ENCODE peak calls at places on chromosomes 13 and 19, in five cellular contexts. R is ovary, L is left ventricle myocardium inferior, A is transverse colon, P is K562. V is an unnamed sample.

GRCh38 chr13:98328511-98328910 is 151.4 kb upstream of the RNF113B start:
- DNase-seq in A (no peak), L (no peak), R (no peak), P (no peak), V (no peak)

GRCh38 chr13:64278493-64278892 is 2862.8 kb upstream of the PCDH20 start:
- DNase-seq in L (no peak), A (no peak), R (no peak), P (no peak), V (peak; percentile 5)

GRCh38 chr13:50713849-50714248 is 129.6 kb downstream of the DLEU7 start:
- DNase-seq in R (no peak), A (peak; percentile 8), P (no peak), L (no peak), V (peak; percentile 76)

GRCh38 chr19:318509-318774 is 26.2 kb downstream of the MIER2 start:
- DNase-seq in P (no peak), A (no peak), R (no peak), L (no peak), V (no peak)

GRCh38 chr13:35164324-35164932 is 222.4 kb downstream of the NBEA start:
- DNase-seq in P (peak; percentile 15), A (no peak), L (no peak), R (no peak), V (no peak)

GRCh38 chr13:42418184-42418583 is 146.2 kb downstream of the AKAP11 start:
- DNase-seq in R (no peak), P (no peak), A (no peak), L (no peak), V (no peak)

GRCh38 chr19:6720369-6721112 is at the start of gene C3:
- DNase-seq in P (no peak), R (peak; percentile 78), A (no peak), L (peak; percentile 62), V (no peak)

GRCh38 chr19:16378291-16378889 is 53.8 kb downstream of the KLF2 start:
- DNase-seq in P (no peak), L (no peak), R (no peak), A (no peak), V (no peak)

GRCh38 chr13:39402221-39402620 is 200.8 kb downstream of the LHFPL6 start:
- DNase-seq in A (no peak), P (no peak), L (no peak), R (no peak), V (no peak)

DNA sequence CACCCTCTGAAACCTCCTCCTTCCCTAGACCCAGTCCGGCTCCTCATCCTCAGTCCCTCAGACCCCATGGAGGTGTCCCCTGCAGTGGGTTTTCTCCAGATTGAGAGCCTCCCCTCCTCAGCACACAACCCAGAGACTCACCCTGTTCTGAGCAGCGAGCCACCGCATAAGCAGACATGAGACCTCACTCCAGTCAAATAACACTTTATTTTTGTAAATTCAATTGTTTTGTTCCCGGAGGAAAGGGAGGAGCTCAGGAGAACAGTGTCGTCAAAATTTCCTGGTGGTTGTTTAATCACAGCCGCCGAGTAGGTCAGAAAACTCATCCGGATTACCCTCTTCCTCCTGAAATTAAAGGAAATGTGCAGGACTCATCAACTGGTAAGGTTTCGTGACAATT is 57.5 kb downstream of the ERICH4 start:
- DNase-seq in A (no peak), R (no peak), L (no peak), P (no peak), V (no peak)
- H3K4me3 ChIP-seq in A (no peak overlapping the region), R (no peak overlapping the region), L (peak overlapping the region; percentile 66), P (no peak overlapping the region), V (no peak overlapping the region)

GRCh38 chr13:110788778-110789177 is 75.3 kb downstream of the ING1 start:
- DNase-seq in R (no peak), A (no peak), L (no peak), P (no peak), V (no peak)
- TF ChIP-seq CTCF in R (no peak), A (no peak), L (no peak), P (no peak), V (no peak)

DNA sequence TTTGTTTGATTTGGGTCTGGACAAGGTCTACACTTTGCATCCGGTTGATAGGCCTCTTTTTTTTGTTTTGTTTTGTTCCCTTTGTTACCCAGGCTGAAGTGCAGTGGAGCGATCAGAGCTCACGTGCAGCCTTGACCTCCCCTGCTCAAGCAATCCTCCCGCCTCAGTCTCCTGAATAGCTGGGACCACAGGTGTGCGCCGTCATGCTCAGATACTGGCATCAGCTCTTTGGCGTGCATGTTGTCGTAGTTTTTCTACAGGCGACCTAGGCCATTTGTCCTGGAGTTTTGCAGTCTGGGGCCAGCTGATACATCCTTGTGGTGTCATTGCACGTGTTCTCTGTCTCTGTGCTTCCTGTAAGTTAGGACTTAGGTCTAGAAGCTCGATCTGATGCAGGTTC is 16.3 kb downstream of the PAK4 start:
- DNase-seq in L (no peak), R (no peak), P (no peak), A (no peak), V (no peak)
- H3K4me3 ChIP-seq in L (no peak overlapping the region), R (no peak overlapping the region), P (no peak overlapping the region), A (no peak overlapping the region), V (no peak overlapping the region)

DNA sequence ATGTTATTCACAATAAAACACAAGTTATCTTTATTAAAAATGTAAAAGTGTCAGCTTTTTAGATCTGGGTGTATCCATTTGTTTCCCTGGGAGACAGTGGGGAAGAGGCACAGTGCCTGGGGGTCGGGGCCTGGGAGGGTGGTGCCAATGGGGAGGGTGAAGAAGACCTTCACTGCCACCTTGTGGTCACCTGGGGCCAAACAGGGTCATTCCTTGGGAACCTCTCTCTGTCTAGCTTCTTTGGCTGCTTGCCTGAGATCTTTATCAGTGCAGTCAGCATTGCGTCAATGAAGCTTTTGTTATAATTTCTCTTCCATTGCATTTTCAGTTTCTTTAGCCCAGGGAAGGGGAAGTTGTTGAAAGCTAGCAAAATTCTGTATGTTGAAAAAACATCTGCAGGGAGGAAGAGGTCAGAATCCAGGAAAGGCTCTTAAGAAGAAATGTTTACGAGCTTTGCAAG is 39.1 kb downstream of the PCDH8 start:
- DNase-seq in R (no peak), A (peak; percentile 61), L (peak; percentile 33), P (peak; percentile 84), V (peak; percentile 1)
- TF ChIP-seq CTCF in R (no peak), A (peak; percentile 35), L (peak; percentile 66), P (peak; percentile 68), V (peak; percentile 26)